ENCODE peak calls at places on chromosome 1, in four cellular contexts. G, V, F and X are unnamed samples.

GRCh38 chr1:202072211-202072610 is 50.5 kb upstream of the GPR37L1 start:
- DNase-seq in V (no peak), G (no peak), F (no peak), X (no peak)

GRCh38 chr1:36738245-36738644 is 255.5 kb upstream of the CSF3R start:
- DNase-seq in V (no peak), G (no peak), F (no peak), X (no peak)

GRCh38 chr1:204684551-204685235 is 845 bp downstream of the LRRN2 start:
- DNase-seq in F (no peak), G (no peak), V (peak; percentile 43), X (no peak)

GRCh38 chr1:118931876-118932275 is 56.3 kb downstream of the TBX15 start:
- DNase-seq in V (no peak), F (no peak), G (no peak), X (no peak)

GRCh38 chr1:21696931-21697330 is 27.8 kb upstream of the RAP1GAP start:
- DNase-seq in G (no peak), F (no peak), V (no peak), X (no peak)

GRCh38 chr1:110535985-110536384 is 17.0 kb upstream of the KCNA10 start:
- DNase-seq in F (no peak), G (no peak), V (no peak), X (no peak)

GRCh38 chr1:90800012-90800717 is 83.1 kb upstream of the BARHL2 start:
- DNase-seq in V (no peak), F (no peak), G (no peak), X (no peak)

GRCh38 chr1:233114860-233115259 is 164.4 kb downstream of the NTPCR start:
- DNase-seq in F (no peak), G (no peak), V (no peak), X (no peak)

GRCh38 chr1:154837679-154838171 is 32.4 kb downstream of the KCNN3 start:
- DNase-seq in V (no peak), F (no peak), G (no peak), X (no peak)

DNA sequence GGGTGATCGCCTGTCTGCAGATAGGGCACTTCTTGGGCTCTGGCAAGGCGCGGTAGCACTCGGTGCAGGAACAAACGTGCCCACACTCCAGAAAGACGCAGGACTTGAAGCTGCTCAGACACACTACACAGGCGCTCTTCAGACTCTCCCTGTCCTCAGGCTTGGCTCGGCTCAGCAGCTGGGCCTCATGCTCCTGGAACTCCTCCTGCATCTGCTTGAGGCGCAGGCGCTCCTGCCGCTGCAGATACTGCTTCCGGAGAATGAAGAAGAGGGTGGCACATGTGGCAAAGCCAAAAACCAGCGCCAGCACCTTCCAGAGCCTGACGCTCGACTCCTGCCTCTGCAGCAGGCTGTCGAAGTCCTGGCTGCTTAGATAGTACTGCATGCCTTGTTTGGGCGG is 7.2 kb downstream of the MUL1 start:
- DNase-seq in V (no peak), F (no peak), G (no peak), X (no peak)
- H3K36me3 ChIP-seq in V (peaks cover 31% of the 10 kb centered on the region), F (peaks cover 19% of the 10 kb centered on the region), G (peaks cover 24% of the 10 kb centered on the region), X (no peaks in the 10 kb centered on the region)

DNA sequence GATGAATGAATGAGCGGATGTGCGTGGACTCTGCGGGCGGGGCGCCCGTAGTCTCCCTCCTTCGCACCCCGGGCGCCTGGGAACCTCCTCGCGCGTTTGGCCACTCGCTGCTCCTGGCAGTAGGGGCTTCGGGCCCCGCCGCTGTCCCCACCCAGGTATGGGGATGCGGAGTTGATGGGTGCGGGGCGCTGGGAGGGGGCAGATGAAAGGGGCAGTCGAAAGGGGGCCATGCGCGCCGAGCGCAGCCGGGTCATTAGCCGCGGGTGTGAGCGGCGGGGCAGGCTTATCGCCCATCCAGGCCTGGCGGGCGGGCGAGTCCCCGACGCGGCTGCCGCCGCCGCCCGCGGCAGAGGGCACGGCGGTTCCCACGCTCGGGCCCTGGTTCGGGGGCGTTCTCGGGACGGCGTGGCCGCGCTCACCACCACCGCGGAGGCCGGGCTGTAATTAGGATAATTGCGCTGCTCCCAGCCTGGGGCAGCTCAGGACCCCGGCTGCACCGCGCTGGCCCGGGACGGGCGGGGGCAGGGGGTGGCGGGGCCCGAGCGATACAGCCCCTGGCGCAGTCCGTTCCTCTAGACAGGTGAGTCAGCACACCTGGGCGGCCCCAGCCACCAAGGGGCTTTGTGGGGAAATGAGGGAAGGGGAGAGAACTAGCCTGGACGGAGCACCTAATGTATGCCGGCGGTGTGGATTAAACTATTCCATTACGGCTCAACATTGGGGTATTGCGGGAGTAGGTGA is 22.1 kb upstream of the CITED4 start:
- DNase-seq in V (no peak), G (no peak), F (no peak), X (no peak)
- TF ChIP-seq EZH2 in V (no peak), G (no peak), F (no peak), X (no peak)

GRCh38 chr1:151197863-151198253 is 494 bp upstream of the PIP5K1A start:
- DNase-seq in G (no peak), V (no peak), F (no peak), X (peak; percentile 35)
- H3K4me3 ChIP-seq in G (peak overlapping the region; percentile 97), V (peak overlapping the region; percentile 96), F (peak overlapping the region; percentile 64), X (peak overlapping the region; percentile 85)

DNA sequence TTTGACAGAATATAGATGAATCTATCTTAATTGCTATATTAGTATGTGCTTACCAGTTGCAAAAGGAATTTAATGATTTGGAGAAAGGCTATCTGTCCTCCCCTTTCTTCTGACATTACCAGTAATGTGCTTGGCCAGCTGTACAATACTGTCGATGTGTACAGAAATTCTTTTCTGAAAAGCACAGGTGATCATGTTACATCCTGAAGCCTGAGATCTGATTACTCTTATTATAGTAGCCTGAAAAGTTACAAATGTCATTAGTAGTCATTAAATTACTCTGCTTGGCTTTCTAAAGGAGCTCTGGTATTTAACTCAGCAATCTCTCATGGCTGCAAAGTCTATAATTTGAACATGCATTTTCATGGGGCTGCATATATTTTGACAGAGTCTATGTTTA is 209.8 kb downstream of the PTPRC start:
- DNase-seq in F (no peak), V (peak; percentile 30), G (no peak), X (no peak)
- H3K36me3 ChIP-seq in F (no peaks in the 10 kb centered on the region), V (no peaks in the 10 kb centered on the region), G (no peaks in the 10 kb centered on the region), X (no peaks in the 10 kb centered on the region)